ENCODE peak calls at places on chromosomes 6 and 20, in seven cellular contexts. K is activated CD4-positive, alpha-beta memory T cell treated with anti-CD3 and anti-CD28 coated beads, Interleukin-2, amount 10 ng/mL, durations not matched to agents 7 days and 5 days; N is iris pigment epithelial cell; R is renal cortical epithelial cell; P is transverse colon; Y is B cell; V is Karpas-422. J is an unnamed sample.

GRCh38 chr20:44051661-44052000 is 135.4 kb downstream of the JPH2 start:
- DNase-seq in R (no peak), P (no peak), N (no peak), Y (peak), V (no peak), K (no peak), J (no peak)

GRCh38 chr20:52410746-52411317 is 219.3 kb upstream of the ZFP64 start:
- DNase-seq in Y (no peak), V (no peak), K (no peak), P (no peak), R (no peak), N (peak), J (no peak)

GRCh38 chr6:44542401-44543116 is 155.1 kb downstream of the CDC5L start:
- DNase-seq in K (no peak), R (no peak), Y (peak), V (no peak), P (no peak), N (peak), J (no peak)

GRCh38 chr6:140360651-140361050 is 986.2 kb upstream of the CITED2 start:
- DNase-seq in Y (no peak), K (no peak), N (no peak), V (no peak), P (no peak), R (peak), J (no peak)

GRCh38 chr20:34863421-34863965 is 9.2 kb downstream of the GGT7 start:
- DNase-seq in P (no peak), R (no peak), N (no peak), Y (no peak), K (no peak), V (no peak), J (no peak)

GRCh38 chr6:98794306-98794852 is 40.0 kb upstream of the POU3F2 start:
- DNase-seq in K (no peak), R (no peak), Y (no peak), V (no peak), N (no peak), P (no peak), J (no peak)

GRCh38 chr20:63545814-63546213 is 1.7 kb downstream of the SRMS start:
- DNase-seq in P (peak), V (peak), K (no peak), R (no peak), Y (no peak), N (no peak), J (no peak)

GRCh38 chr6:128952902-128953301 is 70.0 kb downstream of the LAMA2 start:
- DNase-seq in Y (no peak), P (no peak), K (no peak), V (no peak), N (no peak), R (no peak), J (no peak)

GRCh38 chr6:7991536-7991935 is 72.7 kb downstream of the BLOC1S5 start:
- DNase-seq in R (no peak), Y (no peak), N (no peak), V (peak), P (no peak), K (no peak), J (no peak)

GRCh38 chr6:41355952-41356351 is 20.5 kb downstream of the NCR2 start:
- DNase-seq in R (no peak), K (no peak), P (no peak), V (no peak), Y (no peak), N (no peak), J (no peak)

J was measured in immature natural killer cell.